ENCODE peak calls at places on chromosomes 16 and 17, in five cellular contexts. T is lower leg skin, D is body of pancreas, J is GM20000, G is epithelial cell of esophagus. L is an unnamed sample.
A peak's percentile ranks its signal among the peaks of the same experiment; 100 is the strongest.

GRCh38 chr16:88533381-88533831 is 36.8 kb upstream of the ZC3H18 start:
- DNase-seq in T (no peak), D (no peak), J (no peak), G (peak; percentile 39), L (no peak)

GRCh38 chr16:82835487-82836160 is 208.9 kb downstream of the CDH13 start:
- DNase-seq in T (no peak), D (no peak), J (no peak), G (peak; percentile 93), L (no peak)

GRCh38 chr17:45413498-45413923 is 19.2 kb downstream of the ARHGAP27 start:
- DNase-seq in T (no peak), D (no peak), J (peak; percentile 76), G (no peak), L (no peak)

GRCh38 chr17:55433629-55434422 is 12.2 kb upstream of the MMD start:
- DNase-seq in T (no peak), D (peak; percentile 23), J (no peak), G (peak; percentile 96), L (peak; percentile 95)

GRCh38 chr17:66941773-66942452 is 22.6 kb upstream of the CACNG4 start:
- DNase-seq in T (no peak), D (no peak), J (no peak), G (no peak), L (no peak)

GRCh38 chr17:50687200-50688066 is 20.3 kb downstream of the ANKRD40 start:
- DNase-seq in T (peak; percentile 82), D (peak; percentile 48), J (no peak), G (no peak), L (peak; percentile 62)

GRCh38 chr16:19884611-19885455 is at the start of gene GPRC5B:
- DNase-seq in T (peak; percentile 90), D (peak; percentile 62), J (peak; percentile 77), G (peak; percentile 20), L (no peak)

GRCh38 chr17:67615736-67616135 is 102.0 kb upstream of the NOL11 start:
- DNase-seq in T (peak; percentile 45), D (no peak), J (no peak), G (no peak), L (no peak)

GRCh38 chr16:85835956-85836705 is 36.6 kb downstream of the COX4I1 start:
- DNase-seq in T (no peak), D (no peak), J (no peak), G (no peak), L (no peak)

GRCh38 chr16:55471448-55472097 is 7.4 kb upstream of the MMP2 start:
- DNase-seq in T (peak; percentile 65), D (no peak), J (no peak), G (peak; percentile 83), L (peak; percentile 75)

GRCh38 chr17:75795820-75796607 is 11.4 kb downstream of the UNK start:
- DNase-seq in T (peak; percentile 39), D (no peak), J (no peak), G (no peak), L (no peak)

GRCh38 chr17:50353600-50354195 is 7.8 kb downstream of the XYLT2 start:
- DNase-seq in T (peak; percentile 80), D (no peak), J (peak; percentile 13), G (no peak), L (no peak)

GRCh38 chr16:55250641-55251550 is 73.1 kb upstream of the IRX6 start:
- DNase-seq in T (peak; percentile 83), D (no peak), J (no peak), G (no peak), L (no peak)

DNA sequence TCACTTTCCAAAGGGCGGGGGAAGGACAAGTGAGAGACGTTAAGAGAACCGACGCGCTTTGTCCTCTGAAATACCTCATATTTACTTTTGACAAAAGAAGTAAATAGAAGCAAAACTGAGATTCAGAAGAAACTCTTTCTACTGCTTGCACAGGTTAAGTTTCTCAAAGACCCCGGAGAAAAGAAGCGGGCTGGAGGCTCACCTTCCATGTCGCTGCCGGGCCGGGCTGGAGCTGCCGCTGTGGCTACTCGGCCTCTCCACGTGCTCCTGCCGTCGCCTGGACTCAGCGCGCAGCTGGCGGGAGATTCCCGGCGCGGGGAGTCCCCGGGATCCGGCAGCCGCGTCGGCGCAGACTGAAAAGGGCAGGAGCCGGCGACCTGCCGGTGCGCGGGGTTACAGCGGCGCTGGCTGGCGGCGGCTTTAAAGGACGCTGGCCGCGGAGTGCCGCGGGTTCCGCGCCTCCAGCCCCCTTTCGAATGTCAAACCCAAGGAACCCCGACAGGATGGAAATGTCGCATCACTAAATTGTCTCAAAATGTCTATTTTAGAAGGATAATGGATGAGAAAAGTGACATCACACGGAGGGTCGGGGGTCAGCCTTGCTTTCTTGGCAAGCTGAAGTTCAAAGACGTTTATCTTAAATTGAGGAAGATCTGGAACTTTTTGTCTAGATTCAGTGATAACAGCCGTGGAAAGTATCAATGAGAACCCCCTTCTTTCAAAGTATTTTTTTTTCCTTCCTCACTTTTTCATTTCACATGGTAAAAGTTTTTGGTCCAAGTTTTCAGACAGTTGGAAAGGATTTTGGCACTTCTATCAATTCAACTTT is at the start of gene IKZF3:
- DNase-seq in T (peak; percentile 88), D (peak; percentile 64), J (peak; percentile 76), G (peak; percentile 72), L (no peak)
- TF ChIP-seq CTCF in T (no peak), D (peak; percentile 22), J (peak; percentile 59), G (no peak), L (no peak)

GRCh38 chr17:29625037-29625750 is 2.5 kb upstream of the CORO6 start:
- DNase-seq in T (no peak), D (no peak), J (no peak), G (peak; percentile 70), L (peak; percentile 20)
- TF ChIP-seq CTCF in T (no peak), D (no peak), J (no peak), G (no peak), L (no peak)

DNA sequence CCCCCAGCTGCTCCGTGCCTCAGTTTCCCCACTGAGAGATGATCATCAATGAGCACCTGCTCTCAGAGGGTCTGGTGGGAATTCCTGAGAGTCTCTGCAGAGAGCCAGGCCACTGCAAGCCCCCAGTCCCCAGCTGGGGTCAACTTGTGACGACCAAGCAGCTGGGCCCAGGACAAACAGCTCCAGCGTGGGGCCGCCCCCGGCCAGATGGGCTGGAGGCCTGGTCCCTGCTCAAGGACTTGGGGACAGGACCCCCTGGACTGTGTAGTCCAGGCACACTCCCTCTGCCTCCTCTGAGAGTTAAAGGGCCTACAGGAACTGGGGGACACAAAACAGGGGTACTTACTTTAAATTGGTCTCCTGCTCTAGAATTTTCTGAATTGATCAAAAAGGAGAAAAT is 16.6 kb upstream of the AATK start:
- DNase-seq in T (no peak), D (no peak), J (no peak), G (no peak), L (no peak)
- TF ChIP-seq CTCF in T (no peak), D (no peak), J (no peak), G (no peak), L (no peak)

GRCh38 chr16:527015-527903 is at the start of gene CAPN15:
- DNase-seq in T (peak; percentile 97), D (peak; percentile 92), J (peak; percentile 97), G (peak; percentile 84), L (peak; percentile 79)

GRCh38 chr16:531494-532125 is 4.1 kb downstream of the CAPN15 start:
- DNase-seq in T (no peak), D (no peak), J (no peak), G (no peak), L (no peak)

GRCh38 chr16:528111-529011 is 849 bp downstream of the CAPN15 start:
- DNase-seq in T (peak; percentile 91), D (peak; percentile 54), J (no peak), G (peak; percentile 82), L (peak; percentile 81)

GRCh38 chr16:530111-530817 is 2.8 kb downstream of the CAPN15 start:
- DNase-seq in T (no peak), D (no peak), J (no peak), G (no peak), L (no peak)

DNA sequence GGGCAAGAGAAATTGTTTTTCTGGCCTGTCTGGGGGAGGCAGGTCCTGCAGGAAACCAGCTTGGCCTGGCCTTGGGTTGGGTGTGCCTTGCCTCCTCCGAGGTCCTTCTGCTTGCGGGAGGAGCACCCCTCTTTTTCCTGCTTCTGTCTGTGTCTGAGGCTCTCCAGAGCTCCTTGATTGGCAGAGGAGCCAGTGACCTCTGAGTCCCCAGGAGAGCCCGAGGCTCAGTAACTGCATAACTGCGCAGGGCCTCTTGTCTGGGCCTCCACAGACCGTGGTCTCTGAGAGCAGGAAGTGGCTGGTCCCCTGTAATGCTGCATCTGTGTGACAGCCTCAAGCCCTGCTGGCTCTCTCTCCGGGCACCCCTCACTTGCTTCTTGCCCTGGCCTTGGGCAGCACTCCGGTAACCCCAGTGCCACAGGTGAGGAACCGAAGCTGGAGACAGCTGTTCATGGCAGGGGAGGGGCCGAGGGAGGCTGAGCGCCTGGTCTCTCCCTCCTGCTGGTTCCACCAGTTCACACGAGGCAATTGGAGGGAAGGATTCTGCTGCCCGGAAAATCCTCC is 1.6 kb downstream of the CAPN15 start:
- DNase-seq in T (no peak), D (peak; percentile 60), J (no peak), G (no peak), L (no peak)
- TF ChIP-seq CTCF in T (no peak), D (no peak), J (no peak), G (no peak), L (no peak)

DNA sequence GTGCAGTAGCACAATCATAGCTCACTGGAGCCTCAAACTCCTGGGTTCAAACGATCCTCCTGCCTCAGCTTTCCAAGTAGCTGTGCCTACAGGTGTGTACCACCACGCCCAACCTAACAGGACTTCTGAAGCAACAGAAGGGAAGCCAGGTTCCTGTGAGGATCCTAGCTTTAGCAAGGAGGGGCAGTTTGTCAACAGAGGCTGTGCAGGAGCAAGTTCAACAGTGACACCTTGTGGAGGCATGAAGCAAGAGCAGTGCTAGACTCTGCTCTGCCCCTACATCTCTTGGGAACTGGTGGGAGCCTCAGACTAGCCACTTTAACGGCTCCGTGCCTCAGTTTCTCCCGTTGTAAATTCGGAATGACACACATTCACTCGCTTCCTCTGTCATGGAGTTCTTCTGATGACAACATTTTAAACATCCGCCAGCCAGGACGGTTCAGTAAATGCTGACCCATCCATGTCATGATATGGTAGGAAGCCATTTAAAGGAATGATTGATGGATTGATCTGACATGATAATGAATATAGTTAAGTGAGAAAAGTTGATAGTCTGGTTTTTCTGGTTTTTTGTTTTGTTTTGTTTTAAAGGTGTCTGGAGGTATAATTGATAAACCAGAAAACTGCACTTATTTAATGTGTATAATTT is 218.7 kb downstream of the MRTFB start:
- DNase-seq in T (peak; percentile 56), D (no peak), J (peak; percentile 46), G (peak; percentile 48), L (peak; percentile 40)
- TF ChIP-seq CTCF in T (no peak), D (peak; percentile 36), J (peak; percentile 22), G (peak; percentile 65), L (peak; percentile 58)

GRCh38 chr17:40333781-40334453 is 24.9 kb downstream of the RARA start:
- DNase-seq in T (no peak), D (no peak), J (no peak), G (no peak), L (no peak)
- TF ChIP-seq CTCF in T (no peak), D (no peak), J (no peak), G (no peak), L (no peak)

L was measured in MCF 10A.